ENCODE peak calls at places on chromosomes 3 and 15, in seven cellular contexts. F, Q, Z, W, Y, L and I are unnamed samples.

GRCh38 chr15:72482275-72482674 is 8.1 kb downstream of the ARIH1 start:
- DNase-seq in W (no peak), L (no peak), Z (no peak), F (no peak), Q (no peak), Y (no peak), I (no peak)

GRCh38 chr3:193905541-193905940 is 230.4 kb upstream of the HES1 start:
- DNase-seq in W (no peak), Z (no peak), F (no peak), L (no peak), Y (no peak), Q (no peak), I (no peak)

GRCh38 chr3:141020139-141020940 is 30.8 kb upstream of the SPSB4 start:
- DNase-seq in F (no peak), W (no peak), L (no peak), Y (no peak), Q (no peak), Z (no peak), I (no peak)

GRCh38 chr3:53178246-53178645 is 17.2 kb downstream of the PRKCD start:
- DNase-seq in W (no peak), L (no peak), Q (no peak), Y (no peak), Z (no peak), F (no peak), I (no peak)

GRCh38 chr15:31208804-31209203 is 107.3 kb upstream of the TRPM1 start:
- DNase-seq in Y (no peak), Z (no peak), F (no peak), W (no peak), L (no peak), Q (no peak), I (no peak)

GRCh38 chr15:75712668-75713337 is at the start of gene CSPG4:
- DNase-seq in Z (no peak), W (no peak), Q (no peak), F (no peak), L (no peak), Y (no peak), I (no peak)

GRCh38 chr3:37909067-37909911 is 47.6 kb downstream of the CTDSPL start:
- DNase-seq in W (no peak), Q (peak), F (no peak), L (no peak), Y (no peak), Z (no peak), I (no peak)

GRCh38 chr15:93027413-93027812 is 61.6 kb downstream of the RGMA start:
- DNase-seq in W (no peak), Y (no peak), F (no peak), Z (no peak), L (no peak), Q (no peak), I (no peak)

GRCh38 chr3:129429080-129429451 is 630 bp upstream of the EFCAB12 start:
- DNase-seq in W (no peak), Y (no peak), Q (no peak), L (no peak), Z (no peak), F (no peak), I (no peak)

GRCh38 chr3:62332771-62333381 is 40.5 kb downstream of the FEZF2 start:
- DNase-seq in Y (no peak), Q (no peak), Z (no peak), W (no peak), F (no peak), L (no peak), I (peak)

GRCh38 chr15:66072616-66073361 is 180.8 kb downstream of the MEGF11 start:
- DNase-seq in F (no peak), Y (no peak), Q (no peak), W (no peak), Z (no peak), L (no peak), I (peak)

GRCh38 chr3:88362428-88362827 is 212.7 kb downstream of the C3orf38 start:
- DNase-seq in Y (no peak), L (no peak), W (no peak), F (no peak), Z (no peak), Q (no peak), I (no peak)

GRCh38 chr3:93843981-93844380 is 129.7 kb downstream of the PROS1 start:
- DNase-seq in F (peak), Y (no peak), Q (peak), L (no peak), W (no peak), Z (no peak), I (peak)

GRCh38 chr15:29711531-29711930 is 110.7 kb downstream of the TJP1 start:
- DNase-seq in W (no peak), Q (no peak), F (no peak), Z (no peak), Y (no peak), L (no peak), I (no peak)

GRCh38 chr3:68306571-68306970 is 625.8 kb downstream of the TAFA4 start:
- DNase-seq in Q (peak), F (no peak), W (no peak), Z (no peak), L (peak), Y (peak), I (peak)

GRCh38 chr3:27315003-27315402 is 54.2 kb downstream of the NEK10 start:
- DNase-seq in L (no peak), Q (no peak), F (no peak), Y (no peak), Z (no peak), W (no peak), I (no peak)